ENCODE peak calls at places on chromosomes 12 and 14, in ten cellular contexts. Q is stomach, C is uterus, W is RWPE1, H is MM.1S, M is left ventricle myocardium inferior, L is endodermal cell, Z is upper lobe of right lung, A is lung, I is IMR-90. E is an unnamed sample.
A peak's percentile ranks its signal among the peaks of the same experiment; 100 is the strongest.

GRCh38 chr12:115763982-115764621 is 513.4 kb downstream of the MED13L start:
- DNase-seq in I (no peak), A (no peak), L (no peak), W (no peak), C (no peak), Z (no peak), H (no peak), Q (no peak), M (no peak), E (no peak)

GRCh38 chr12:94174576-94174975 is 26.2 kb downstream of the PLXNC1 start:
- DNase-seq in C (no peak), M (peak; percentile 37), Q (no peak), H (peak; percentile 51), Z (no peak), I (no peak), A (no peak), L (no peak), W (no peak), E (no peak)

GRCh38 chr14:106694638-106695393 is 1168.4 kb downstream of the TMEM121 start:
- DNase-seq in C (no peak), A (no peak), I (no peak), Z (no peak), L (no peak), H (peak; percentile 63), M (peak; percentile 16), W (peak; percentile 20), Q (no peak), E (peak; percentile 2)

GRCh38 chr12:56338643-56339422 is at the start of gene IL23A:
- DNase-seq in I (peak; percentile 59), W (peak; percentile 65), C (no peak), L (peak; percentile 91), Z (no peak), M (no peak), Q (no peak), H (peak; percentile 93), A (no peak), E (peak; percentile 96)

GRCh38 chr14:100540141-100540925 is 46.9 kb downstream of the BEGAIN start:
- DNase-seq in Z (no peak), L (peak; percentile 83), Q (no peak), H (no peak), W (no peak), M (peak; percentile 11), C (peak; percentile 17), A (no peak), I (no peak), E (no peak)

GRCh38 chr12:30806989-30807694 is 52.4 kb upstream of the CAPRIN2 start:
- DNase-seq in W (peak; percentile 46), H (peak; percentile 61), Z (no peak), M (no peak), Q (peak; percentile 41), A (no peak), C (no peak), I (peak; percentile 76), L (peak; percentile 81), E (peak; percentile 54)

GRCh38 chr12:5135126-5135525 is 91.4 kb downstream of the KCNA5 start:
- DNase-seq in C (no peak), Z (no peak), Q (no peak), L (no peak), H (no peak), A (no peak), I (no peak), W (no peak), M (no peak), E (peak; percentile 39)

GRCh38 chr12:89151536-89151935 is 200.8 kb downstream of the DUSP6 start:
- DNase-seq in M (no peak), A (no peak), C (no peak), H (no peak), I (no peak), L (no peak), W (no peak), Z (no peak), Q (no peak), E (no peak)

GRCh38 chr12:46292754-46293402 is 24.0 kb upstream of the SLC38A1 start:
- DNase-seq in W (no peak), Z (no peak), M (no peak), I (no peak), Q (no peak), C (no peak), L (no peak), H (no peak), A (no peak), E (peak; percentile 7)

GRCh38 chr12:117234441-117234840 is 44.2 kb upstream of the FBXO21 start:
- DNase-seq in A (no peak), M (no peak), L (no peak), I (no peak), Q (no peak), W (no peak), C (no peak), Z (no peak), H (no peak), E (no peak)

GRCh38 chr12:48970702-48971334 is 717 bp downstream of the WNT10B start:
- DNase-seq in W (no peak), Z (no peak), Q (no peak), I (no peak), L (peak; percentile 60), A (no peak), C (no peak), M (no peak), H (no peak), E (no peak)

GRCh38 chr12:48973084-48973483 is 1.5 kb upstream of the WNT10B start:
- DNase-seq in A (no peak), I (no peak), M (no peak), L (no peak), C (no peak), W (no peak), Q (no peak), H (no peak), Z (no peak), E (no peak)

GRCh38 chr12:48973992-48974673 is 2.6 kb upstream of the WNT10B start:
- DNase-seq in W (no peak), A (no peak), Z (peak; percentile 76), M (peak; percentile 58), I (peak; percentile 54), H (no peak), Q (peak; percentile 60), C (no peak), L (peak; percentile 96), E (no peak)

GRCh38 chr12:48973531-48973930 is 2.0 kb upstream of the WNT10B start:
- DNase-seq in H (no peak), L (peak; percentile 68), M (peak; percentile 65), I (no peak), Z (no peak), Q (no peak), A (no peak), C (no peak), W (no peak), E (no peak)

DNA sequence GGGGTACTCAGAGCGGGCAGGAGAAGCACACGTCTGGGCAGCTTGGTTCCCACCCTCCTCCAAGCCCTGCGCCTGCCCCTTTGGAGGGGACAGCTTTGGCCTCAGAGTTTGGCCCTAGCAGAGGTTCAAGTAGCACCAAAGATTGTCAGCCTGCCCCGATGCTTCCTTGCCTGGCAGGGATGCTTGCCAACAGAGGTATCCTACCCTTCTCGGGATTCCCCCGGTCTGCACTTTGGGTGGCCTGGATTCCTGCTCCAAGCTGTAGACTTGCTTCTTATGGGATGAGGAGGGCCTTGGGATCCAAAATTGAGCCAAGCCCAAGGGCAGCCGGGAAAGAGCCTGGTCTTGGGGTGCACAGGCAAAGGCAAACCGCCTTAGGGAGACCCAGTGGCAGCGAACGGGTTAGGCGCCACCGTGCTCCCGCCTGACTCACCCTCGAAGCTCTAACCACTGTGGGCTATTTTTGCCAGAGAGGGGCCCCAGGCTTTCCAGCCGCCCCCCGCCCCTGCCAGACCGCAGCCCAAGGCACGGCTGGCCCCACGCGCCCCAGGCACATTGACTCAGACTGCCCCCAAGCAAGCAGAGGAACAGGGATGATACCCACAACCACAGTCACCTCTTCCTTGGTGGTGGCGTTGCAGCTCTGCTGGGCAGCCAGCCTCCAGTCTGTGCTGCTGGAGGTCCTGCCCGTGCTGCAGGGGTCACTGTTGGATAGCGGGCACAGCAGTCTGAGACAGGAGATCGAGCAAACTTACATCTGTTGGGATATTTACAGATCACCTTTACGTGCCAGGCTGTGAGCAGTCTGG is 882 bp upstream of the WNT10B start:
- DNase-seq in Z (no peak), W (no peak), M (no peak), I (peak; percentile 41), L (peak; percentile 72), A (no peak), C (no peak), H (no peak), Q (no peak), E (peak; percentile 26)
- TF ChIP-seq CTCF in Z (no peak), W (no peak), M (no peak), I (peak; percentile 14), L (peak; percentile 46), A (no peak), C (no peak), H (no peak), Q (no peak), E (no peak)

DNA sequence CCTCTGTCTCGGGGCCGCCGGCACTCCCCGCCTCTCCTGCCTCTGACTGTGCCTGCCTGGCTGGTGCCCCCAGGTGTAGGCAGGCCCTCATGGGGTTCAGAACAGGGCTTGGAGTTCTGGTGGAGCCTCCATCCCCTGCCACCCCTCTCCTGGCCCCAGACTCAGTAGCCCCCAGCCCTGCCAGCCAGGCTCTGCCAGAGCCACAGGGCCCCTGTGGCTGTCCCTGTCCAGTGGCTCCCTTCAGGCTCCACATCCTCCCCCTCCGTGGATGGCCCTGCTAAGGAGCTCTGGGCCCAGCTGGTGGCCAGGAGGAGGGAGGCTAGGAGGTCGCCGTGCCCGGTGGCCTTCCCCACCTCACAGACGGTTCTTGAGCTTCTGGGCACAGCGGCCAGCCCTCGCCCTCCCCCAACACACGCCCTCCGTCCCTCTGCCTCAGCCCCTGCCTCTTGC is 12.5 kb downstream of the TRMT61A start:
- DNase-seq in M (no peak), W (no peak), C (no peak), L (no peak), A (no peak), H (no peak), Q (no peak), Z (no peak), I (no peak), E (no peak)
- H3K27ac ChIP-seq in M (peak overlapping the region; percentile 76), W (peak overlapping the region; percentile 100), C (peak overlapping the region; percentile 90), L (peak overlapping the region; percentile 100), A (no peak overlapping the region), H (no peak overlapping the region), Q (peak overlapping the region; percentile 61), Z (peak overlapping the region; percentile 81), I (peak overlapping the region; percentile 9), E (peak overlapping the region; percentile 98)

GRCh38 chr12:8687846-8688601 is 9.8 kb upstream of the RIMKLB start:
- DNase-seq in I (peak; percentile 82), A (peak; percentile 56), M (no peak), Z (no peak), C (peak; percentile 56), W (peak; percentile 48), L (peak; percentile 82), Q (no peak), H (no peak), E (peak; percentile 79)
- TF ChIP-seq CTCF in I (no peak), A (no peak), M (no peak), Z (no peak), C (no peak), W (no peak), L (no peak), Q (no peak), H (no peak), E (no peak)

DNA sequence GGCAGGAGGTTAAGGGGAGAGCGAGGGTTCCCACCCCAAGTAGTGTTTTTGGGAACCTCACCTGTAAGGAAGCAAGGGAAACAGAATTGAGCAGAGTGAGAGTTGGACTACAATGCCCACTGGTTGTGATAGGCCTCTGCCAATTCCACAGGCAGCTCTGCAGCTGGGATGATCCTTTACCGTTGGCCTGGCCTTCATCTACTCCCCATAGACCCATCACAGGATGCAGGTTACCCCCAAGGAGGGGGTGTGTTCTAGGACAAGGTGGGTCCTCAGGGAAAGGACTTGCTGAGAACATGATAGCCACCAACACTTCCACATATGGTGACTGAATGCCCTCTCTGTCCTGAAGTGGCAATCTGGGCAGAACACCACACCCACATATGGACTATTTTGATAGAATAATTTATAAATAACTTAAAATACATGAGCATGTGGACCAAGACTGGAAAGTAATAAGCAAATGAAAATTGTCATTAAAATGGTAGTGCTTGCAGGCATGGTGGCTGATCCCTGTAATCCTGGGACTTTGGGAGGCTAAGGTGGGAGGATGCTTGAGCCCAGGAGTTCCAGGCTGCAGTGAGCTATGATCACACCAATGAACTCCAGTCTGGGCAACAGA is 8.4 kb downstream of the PHLDA1 start:
- DNase-seq in L (no peak), M (no peak), Q (no peak), I (no peak), C (no peak), A (no peak), W (no peak), H (no peak), Z (no peak), E (no peak)
- H3K27ac ChIP-seq in L (no peak overlapping the region), M (no peak overlapping the region), Q (no peak overlapping the region), I (peak overlapping the region; percentile 76), C (no peak overlapping the region), A (no peak overlapping the region), W (peak overlapping the region; percentile 35), H (no peak overlapping the region), Z (no peak overlapping the region), E (peak overlapping the region; percentile 11)

E was measured in mammary epithelial cell.